ENCODE peak calls at places on chromosomes 11 and 22, in five cellular contexts. One of them, this sample, is unnamed.

GRCh38 chr11:8720868-8721739 is 38.5 kb downstream of the RPL27A start:
- DNase-seq in GM23338: peak
- DNase-seq in mesendoderm: peak
- DNase-seq in sigmoid colon: no peak
- DNase-seq in naive thymus-derived CD4-positive, alpha-beta T cell: no peak
- DNase-seq in this sample: no peak

GRCh38 chr11:10818594-10818993 is 9.9 kb upstream of the EIF4G2 start:
- DNase-seq in sigmoid colon: no peak
- DNase-seq in mesendoderm: no peak
- DNase-seq in naive thymus-derived CD4-positive, alpha-beta T cell: no peak
- DNase-seq in GM23338: no peak
- DNase-seq in this sample: no peak

GRCh38 chr11:132137981-132138313 is 767.5 kb downstream of the NTM start:
- DNase-seq in mesendoderm: no peak
- DNase-seq in GM23338: no peak
- DNase-seq in naive thymus-derived CD4-positive, alpha-beta T cell: no peak
- DNase-seq in sigmoid colon: no peak
- DNase-seq in this sample: no peak

GRCh38 chr11:3227568-3228444 is 4.4 kb downstream of the MRGPRE start:
- DNase-seq in mesendoderm: no peak
- DNase-seq in naive thymus-derived CD4-positive, alpha-beta T cell: no peak
- DNase-seq in sigmoid colon: no peak
- DNase-seq in GM23338: no peak
- DNase-seq in this sample: no peak

GRCh38 chr11:131811380-131811779 is 441.0 kb downstream of the NTM start:
- DNase-seq in naive thymus-derived CD4-positive, alpha-beta T cell: no peak
- DNase-seq in GM23338: no peak
- DNase-seq in sigmoid colon: no peak
- DNase-seq in mesendoderm: no peak
- DNase-seq in this sample: no peak

GRCh38 chr11:34161812-34162506 is 56.5 kb downstream of the NAT10 start:
- DNase-seq in mesendoderm: peak
- DNase-seq in GM23338: no peak
- DNase-seq in naive thymus-derived CD4-positive, alpha-beta T cell: peak
- DNase-seq in sigmoid colon: no peak
- DNase-seq in this sample: no peak

GRCh38 chr11:19558189-19558986 is 154.2 kb upstream of the NAV2 start:
- DNase-seq in naive thymus-derived CD4-positive, alpha-beta T cell: no peak
- DNase-seq in sigmoid colon: no peak
- DNase-seq in mesendoderm: no peak
- DNase-seq in GM23338: no peak
- DNase-seq in this sample: no peak

GRCh38 chr22:44384981-44385610 is 72.3 kb upstream of the SHISAL1 start:
- DNase-seq in GM23338: no peak
- DNase-seq in naive thymus-derived CD4-positive, alpha-beta T cell: no peak
- DNase-seq in mesendoderm: no peak
- DNase-seq in sigmoid colon: peak
- DNase-seq in this sample: no peak

GRCh38 chr11:120024586-120024985 is 113.3 kb downstream of the TRIM29 start:
- DNase-seq in mesendoderm: no peak
- DNase-seq in naive thymus-derived CD4-positive, alpha-beta T cell: no peak
- DNase-seq in sigmoid colon: no peak
- DNase-seq in GM23338: no peak
- DNase-seq in this sample: no peak

GRCh38 chr11:1868056-1868635 is 15.3 kb downstream of the LSP1 start:
- DNase-seq in naive thymus-derived CD4-positive, alpha-beta T cell: no peak
- DNase-seq in GM23338: no peak
- DNase-seq in sigmoid colon: no peak
- DNase-seq in mesendoderm: no peak
- DNase-seq in this sample: no peak

GRCh38 chr11:92269841-92270240 is 45.2 kb downstream of the FAT3 start:
- DNase-seq in sigmoid colon: no peak
- DNase-seq in naive thymus-derived CD4-positive, alpha-beta T cell: no peak
- DNase-seq in mesendoderm: no peak
- DNase-seq in GM23338: no peak
- DNase-seq in this sample: no peak

GRCh38 chr22:30238136-30238535 is 8.4 kb downstream of the LIF start:
- DNase-seq in sigmoid colon: no peak
- DNase-seq in GM23338: no peak
- DNase-seq in naive thymus-derived CD4-positive, alpha-beta T cell: no peak
- DNase-seq in mesendoderm: no peak
- DNase-seq in this sample: no peak

GRCh38 chr11:57751676-57752253 is at the start of gene BTBD18:
- DNase-seq in GM23338: peak
- DNase-seq in sigmoid colon: no peak
- DNase-seq in naive thymus-derived CD4-positive, alpha-beta T cell: no peak
- DNase-seq in mesendoderm: peak
- DNase-seq in this sample: no peak
- H3K27ac ChIP-seq in GM23338: no peak
- H3K27ac ChIP-seq in sigmoid colon: no peak
- H3K27ac ChIP-seq in naive thymus-derived CD4-positive, alpha-beta T cell: no peak
- H3K27ac ChIP-seq in mesendoderm: no peak
- H3K27ac ChIP-seq in this sample: no peak

GRCh38 chr22:37403267-37403960 is 23.9 kb downstream of the ELFN2 start:
- DNase-seq in GM23338: peak
- DNase-seq in sigmoid colon: no peak
- DNase-seq in mesendoderm: no peak
- DNase-seq in naive thymus-derived CD4-positive, alpha-beta T cell: no peak
- DNase-seq in this sample: no peak
- H3K27ac ChIP-seq in GM23338: no peak
- H3K27ac ChIP-seq in sigmoid colon: no peak
- H3K27ac ChIP-seq in mesendoderm: no peak
- H3K27ac ChIP-seq in naive thymus-derived CD4-positive, alpha-beta T cell: no peak
- H3K27ac ChIP-seq in this sample: no peak

GRCh38 chr22:27461470-27461869 is 340.1 kb downstream of the MN1 start:
- DNase-seq in mesendoderm: peak
- DNase-seq in GM23338: peak
- DNase-seq in sigmoid colon: no peak
- DNase-seq in naive thymus-derived CD4-positive, alpha-beta T cell: no peak
- DNase-seq in this sample: no peak
- H3K27ac ChIP-seq in mesendoderm: no peak
- H3K27ac ChIP-seq in GM23338: peak
- H3K27ac ChIP-seq in sigmoid colon: no peak
- H3K27ac ChIP-seq in naive thymus-derived CD4-positive, alpha-beta T cell: no peak
- H3K27ac ChIP-seq in this sample: no peak

GRCh38 chr11:45860764-45861510 is 13.7 kb downstream of the CRY2 start:
- DNase-seq in GM23338: no peak
- DNase-seq in naive thymus-derived CD4-positive, alpha-beta T cell: no peak
- DNase-seq in mesendoderm: no peak
- DNase-seq in sigmoid colon: no peak
- DNase-seq in this sample: no peak
- H3K27ac ChIP-seq in GM23338: no peak
- H3K27ac ChIP-seq in naive thymus-derived CD4-positive, alpha-beta T cell: no peak
- H3K27ac ChIP-seq in mesendoderm: no peak
- H3K27ac ChIP-seq in sigmoid colon: peak
- H3K27ac ChIP-seq in this sample: peak

GRCh38 chr11:129767827-129768226 is 47.8 kb upstream of the TMEM45B start:
- DNase-seq in mesendoderm: no peak
- DNase-seq in sigmoid colon: no peak
- DNase-seq in naive thymus-derived CD4-positive, alpha-beta T cell: no peak
- DNase-seq in GM23338: no peak
- DNase-seq in this sample: no peak
- H3K27ac ChIP-seq in mesendoderm: no peak
- H3K27ac ChIP-seq in sigmoid colon: no peak
- H3K27ac ChIP-seq in naive thymus-derived CD4-positive, alpha-beta T cell: no peak
- H3K27ac ChIP-seq in GM23338: no peak
- H3K27ac ChIP-seq in this sample: no peak

GRCh38 chr11:112794321-112794720 is 166.9 kb upstream of the NCAM1 start:
- DNase-seq in GM23338: no peak
- DNase-seq in naive thymus-derived CD4-positive, alpha-beta T cell: no peak
- DNase-seq in mesendoderm: no peak
- DNase-seq in sigmoid colon: no peak
- DNase-seq in this sample: no peak

GRCh38 chr11:112793416-112793815 is 167.8 kb upstream of the NCAM1 start:
- DNase-seq in naive thymus-derived CD4-positive, alpha-beta T cell: no peak
- DNase-seq in mesendoderm: no peak
- DNase-seq in sigmoid colon: no peak
- DNase-seq in GM23338: no peak
- DNase-seq in this sample: no peak

GRCh38 chr11:112795896-112796686 is 165.1 kb upstream of the NCAM1 start:
- DNase-seq in GM23338: no peak
- DNase-seq in naive thymus-derived CD4-positive, alpha-beta T cell: no peak
- DNase-seq in mesendoderm: no peak
- DNase-seq in sigmoid colon: peak
- DNase-seq in this sample: no peak

GRCh38 chr11:112797072-112797471 is 164.1 kb upstream of the NCAM1 start:
- DNase-seq in sigmoid colon: no peak
- DNase-seq in GM23338: peak
- DNase-seq in naive thymus-derived CD4-positive, alpha-beta T cell: no peak
- DNase-seq in mesendoderm: peak
- DNase-seq in this sample: no peak

GRCh38 chr11:112795142-112795815 is 165.9 kb upstream of the NCAM1 start:
- DNase-seq in sigmoid colon: no peak
- DNase-seq in naive thymus-derived CD4-positive, alpha-beta T cell: no peak
- DNase-seq in GM23338: peak
- DNase-seq in mesendoderm: peak
- DNase-seq in this sample: peak
- H3K27ac ChIP-seq in sigmoid colon: peak
- H3K27ac ChIP-seq in naive thymus-derived CD4-positive, alpha-beta T cell: no peak
- H3K27ac ChIP-seq in GM23338: no peak
- H3K27ac ChIP-seq in mesendoderm: no peak
- H3K27ac ChIP-seq in this sample: peak

GRCh38 chr11:104075716-104076115 is 39.3 kb downstream of the DDI1 start:
- DNase-seq in sigmoid colon: no peak
- DNase-seq in mesendoderm: no peak
- DNase-seq in naive thymus-derived CD4-positive, alpha-beta T cell: no peak
- DNase-seq in GM23338: no peak
- DNase-seq in this sample: no peak
- H3K27ac ChIP-seq in sigmoid colon: no peak
- H3K27ac ChIP-seq in mesendoderm: no peak
- H3K27ac ChIP-seq in naive thymus-derived CD4-positive, alpha-beta T cell: no peak
- H3K27ac ChIP-seq in GM23338: no peak
- H3K27ac ChIP-seq in this sample: no peak

GRCh38 chr11:44727373-44728084 is 767 bp downstream of the TSPAN18 start:
- DNase-seq in naive thymus-derived CD4-positive, alpha-beta T cell: peak
- DNase-seq in mesendoderm: peak
- DNase-seq in sigmoid colon: peak
- DNase-seq in GM23338: peak
- DNase-seq in this sample: peak
- H3K27ac ChIP-seq in naive thymus-derived CD4-positive, alpha-beta T cell: peak
- H3K27ac ChIP-seq in mesendoderm: peak
- H3K27ac ChIP-seq in sigmoid colon: peak
- H3K27ac ChIP-seq in GM23338: no peak
- H3K27ac ChIP-seq in this sample: no peak

DNA sequence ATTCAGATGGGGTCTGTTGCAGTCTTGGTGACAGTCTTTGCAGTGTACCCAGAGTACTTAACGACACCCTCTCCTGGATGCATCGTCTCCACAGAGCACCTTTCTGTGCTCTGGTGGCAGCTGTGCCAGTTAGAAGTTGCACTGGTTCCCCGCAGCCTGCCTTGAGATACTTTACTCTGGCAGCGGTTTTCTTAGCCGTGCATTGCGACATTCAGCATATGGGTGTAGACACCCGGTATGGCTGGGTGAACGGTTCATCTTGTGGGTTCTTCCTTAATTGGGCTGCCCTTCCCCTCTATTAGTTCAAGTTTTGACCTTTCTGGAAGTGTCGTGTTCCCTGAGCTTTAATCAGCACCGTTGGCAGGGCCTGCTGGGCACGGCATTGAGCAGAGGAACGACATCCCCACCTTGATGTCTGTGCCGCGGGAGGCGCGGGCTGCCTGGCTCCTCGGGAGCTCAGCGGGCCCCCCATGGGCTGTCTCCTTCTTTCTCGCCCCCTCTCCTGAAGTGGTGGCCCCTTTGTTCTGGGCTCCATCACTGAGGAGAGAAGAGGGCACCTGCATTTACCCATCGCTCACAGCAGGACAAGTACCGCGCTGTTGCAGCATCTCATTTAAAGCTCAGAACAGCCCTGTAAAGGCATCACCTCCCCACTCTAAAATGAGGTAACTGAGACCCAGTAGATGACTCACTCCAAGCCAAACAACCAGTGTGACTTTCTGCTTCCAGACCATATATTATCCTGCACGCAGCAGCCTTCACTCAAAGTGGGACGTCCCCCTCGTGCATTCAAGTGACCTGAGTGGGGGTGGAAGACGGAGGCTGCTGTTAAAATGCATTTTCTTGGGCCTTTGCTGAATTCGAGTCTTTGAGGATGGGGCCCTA is 13.3 kb downstream of the FAM83F start:
- DNase-seq in mesendoderm: no peak
- DNase-seq in sigmoid colon: no peak
- DNase-seq in GM23338: no peak
- DNase-seq in naive thymus-derived CD4-positive, alpha-beta T cell: no peak
- DNase-seq in this sample: no peak
- H3K27ac ChIP-seq in mesendoderm: no peak
- H3K27ac ChIP-seq in sigmoid colon: no peak
- H3K27ac ChIP-seq in GM23338: peak
- H3K27ac ChIP-seq in naive thymus-derived CD4-positive, alpha-beta T cell: no peak
- H3K27ac ChIP-seq in this sample: no peak

GRCh38 chr11:130601764-130602163 is 153.3 kb downstream of the ADAMTS15 start:
- DNase-seq in mesendoderm: no peak
- DNase-seq in GM23338: no peak
- DNase-seq in naive thymus-derived CD4-positive, alpha-beta T cell: no peak
- DNase-seq in sigmoid colon: no peak
- DNase-seq in this sample: no peak

GRCh38 chr11:130599073-130599654 is 150.7 kb downstream of the ADAMTS15 start:
- DNase-seq in sigmoid colon: peak
- DNase-seq in mesendoderm: peak
- DNase-seq in naive thymus-derived CD4-positive, alpha-beta T cell: no peak
- DNase-seq in GM23338: no peak
- DNase-seq in this sample: no peak

GRCh38 chr11:130600616-130601015 is 152.2 kb downstream of the ADAMTS15 start:
- DNase-seq in naive thymus-derived CD4-positive, alpha-beta T cell: no peak
- DNase-seq in sigmoid colon: no peak
- DNase-seq in mesendoderm: peak
- DNase-seq in GM23338: no peak
- DNase-seq in this sample: no peak

GRCh38 chr11:130601141-130601540 is 152.7 kb downstream of the ADAMTS15 start:
- DNase-seq in mesendoderm: peak
- DNase-seq in sigmoid colon: peak
- DNase-seq in naive thymus-derived CD4-positive, alpha-beta T cell: no peak
- DNase-seq in GM23338: peak
- DNase-seq in this sample: no peak

DNA sequence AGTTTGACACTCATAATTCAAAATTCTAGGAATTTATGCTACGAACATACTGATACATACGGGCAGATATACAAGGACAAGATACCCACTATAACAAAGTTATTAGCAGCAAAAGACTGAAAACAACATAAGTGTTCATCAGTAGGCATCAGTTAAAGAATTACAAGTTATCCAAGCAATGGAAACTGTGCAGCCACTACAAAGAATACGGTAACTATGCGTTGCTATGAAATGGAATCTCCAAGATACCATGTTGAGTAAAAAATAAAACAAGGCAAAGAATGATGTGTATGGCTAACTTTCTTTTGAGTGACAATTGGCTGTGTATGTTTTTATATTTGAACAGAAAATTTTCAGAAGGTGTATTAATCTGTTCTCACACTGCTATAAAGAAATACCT is 151.7 kb downstream of the ADAMTS15 start:
- DNase-seq in sigmoid colon: no peak
- DNase-seq in naive thymus-derived CD4-positive, alpha-beta T cell: no peak
- DNase-seq in mesendoderm: no peak
- DNase-seq in GM23338: no peak
- DNase-seq in this sample: no peak
- H3K27ac ChIP-seq in sigmoid colon: peak
- H3K27ac ChIP-seq in naive thymus-derived CD4-positive, alpha-beta T cell: no peak
- H3K27ac ChIP-seq in mesendoderm: peak
- H3K27ac ChIP-seq in GM23338: no peak
- H3K27ac ChIP-seq in this sample: no peak